ENCODE peak calls at places on chromosomes 12 and 14, in nine cellular contexts. N is neural progenitor cell, B is GM23248, X is GM23338, C is OCI-LY7, Y is hepatocyte, V is HCT116, I is PC-3, R is SK-N-SH. W is an unnamed sample. For H3K4me1, the result is how much of the 10 kb centered on the place peaks cover.

GRCh38 chr12:91506461-91506860 is 323.8 kb upstream of the DCN start:
- DNase-seq in N (no peak), B (no peak), X (no peak), C (no peak), Y (no peak), V (no peak), I (no peak), R (no peak), W (no peak)

GRCh38 chr14:23174266-23174665 is 9.2 kb downstream of the SLC7A8 start:
- DNase-seq in N (no peak), B (peak), X (no peak), C (no peak), Y (peak), V (no peak), I (no peak), R (no peak), W (no peak)

GRCh38 chr12:108735855-108736254 is 4.5 kb upstream of the CORO1C start:
- DNase-seq in N (no peak), B (no peak), X (no peak), C (no peak), Y (no peak), V (no peak), I (no peak), R (no peak), W (no peak)

GRCh38 chr12:13941258-13942249 is 39.8 kb downstream of the GRIN2B start:
- DNase-seq in N (peak), B (peak), X (peak), C (peak), Y (peak), V (peak), I (peak), R (peak), W (peak)

GRCh38 chr14:101838476-101838875 is 77.0 kb downstream of the PPP2R5C start:
- DNase-seq in N (no peak), B (no peak), X (no peak), C (no peak), Y (no peak), V (no peak), I (no peak), R (no peak), W (no peak)

GRCh38 chr12:5222011-5222461 is 178.4 kb downstream of the KCNA5 start:
- DNase-seq in N (peak), B (no peak), X (peak), C (no peak), Y (no peak), V (no peak), I (no peak), R (no peak), W (no peak)

GRCh38 chr14:22920697-22921096 is 1.7 kb upstream of the RBM23 start:
- DNase-seq in N (no peak), B (no peak), X (no peak), C (no peak), Y (no peak), V (no peak), I (no peak), R (no peak), W (no peak)

GRCh38 chr14:57378661-57379060 is 11.7 kb upstream of the NAA30 start:
- DNase-seq in N (no peak), B (peak), X (no peak), C (no peak), Y (no peak), V (no peak), I (peak), R (no peak), W (no peak)

GRCh38 chr12:108425238-108425795 is 86.2 kb upstream of the CMKLR1 start:
- DNase-seq in N (peak), B (peak), X (peak), C (no peak), Y (no peak), V (no peak), I (no peak), R (no peak), W (no peak)

GRCh38 chr12:31363416-31363809 is 37.5 kb upstream of the SINHCAF start:
- DNase-seq in N (peak), B (no peak), X (no peak), C (peak), Y (peak), V (no peak), I (no peak), R (no peak), W (peak)

GRCh38 chr12:120110550-120111501 is 5.7 kb downstream of the RAB35 start:
- DNase-seq in N (peak), B (no peak), X (peak), C (peak), Y (no peak), V (no peak), I (no peak), R (no peak), W (no peak)

GRCh38 chr14:74720526-74720925 is 7.6 kb downstream of the FCF1 start:
- DNase-seq in N (no peak), B (peak), X (no peak), C (no peak), Y (no peak), V (no peak), I (no peak), R (no peak), W (no peak)

GRCh38 chr12:6782903-6783571 is 6.3 kb upstream of the CD4 start:
- DNase-seq in N (no peak), B (no peak), X (no peak), C (peak), Y (no peak), V (no peak), I (no peak), R (no peak), W (no peak)

GRCh38 chr12:119693006-119693405 is 25.1 kb downstream of the PRKAB1 start:
- DNase-seq in N (no peak), B (peak), X (no peak), C (no peak), Y (peak), V (no peak), I (peak), R (peak), W (no peak)

GRCh38 chr12:47714823-47715386 is 9.1 kb upstream of the RPAP3 start:
- DNase-seq in N (no peak), B (no peak), X (no peak), C (no peak), Y (no peak), V (no peak), I (no peak), R (no peak), W (no peak)

GRCh38 chr12:98295681-98296080 is 219.7 kb upstream of the TMPO start:
- DNase-seq in N (no peak), B (peak), X (no peak), C (no peak), Y (no peak), V (no peak), I (no peak), R (no peak), W (no peak)

GRCh38 chr12:98591209-98591608 is 2.3 kb upstream of the SLC25A3 start:
- DNase-seq in N (no peak), B (peak), X (no peak), C (peak), Y (no peak), V (no peak), I (no peak), R (no peak), W (no peak)

GRCh38 chr12:96399081-96399918 is 939 bp downstream of the CDK17 start:
- DNase-seq in N (peak), B (peak), X (peak), C (peak), Y (peak), V (no peak), I (peak), R (peak), W (peak)

GRCh38 chr12:58966939-58967338 is 46.6 kb upstream of the LRIG3 start:
- DNase-seq in N (no peak), B (peak), X (no peak), C (no peak), Y (no peak), V (no peak), I (no peak), R (no peak), W (no peak)

GRCh38 chr12:6772331-6772695 is at the start of gene LAG3:
- DNase-seq in N (no peak), B (no peak), X (no peak), C (no peak), Y (no peak), V (no peak), I (no peak), R (no peak), W (no peak)

GRCh38 chr12:89051065-89051677 is 301.1 kb downstream of the DUSP6 start:
- DNase-seq in N (peak), B (peak), X (peak), C (peak), Y (peak), V (peak), I (peak), R (peak), W (peak)

GRCh38 chr12:53927220-53928029 is 11.2 kb upstream of the HOXC13 start:
- DNase-seq in N (no peak), B (no peak), X (peak), C (no peak), Y (no peak), V (no peak), I (no peak), R (no peak), W (no peak)

GRCh38 chr14:36948157-36948859 is 224.1 kb downstream of the SLC25A21 start:
- DNase-seq in N (no peak), B (no peak), X (no peak), C (no peak), Y (no peak), V (no peak), I (no peak), R (no peak), W (no peak)

GRCh38 chr14:36835145-36835544 is 173.5 kb downstream of the PAX9 start:
- DNase-seq in N (peak), B (no peak), X (no peak), C (no peak), Y (no peak), V (no peak), I (no peak), R (no peak), W (no peak)

GRCh38 chr14:22448905-22449611 is 140.0 kb downstream of the DAD1 start:
- DNase-seq in N (no peak), B (peak), X (no peak), C (peak), Y (no peak), V (no peak), I (peak), R (no peak), W (no peak)

GRCh38 chr12:42129595-42130204 is 15.0 kb downstream of the GXYLT1 start:
- DNase-seq in N (peak), B (peak), X (peak), C (peak), Y (peak), V (peak), I (peak), R (peak), W (peak)

GRCh38 chr14:103563089-103563620 is 395 bp downstream of the COA8 start:
- DNase-seq in N (no peak), B (no peak), X (peak), C (no peak), Y (no peak), V (peak), I (peak), R (no peak), W (peak)

GRCh38 chr14:99564256-99564902 is 39.6 kb downstream of the CCDC85C start:
- DNase-seq in N (no peak), B (peak), X (no peak), C (no peak), Y (peak), V (no peak), I (peak), R (peak), W (no peak)

DNA sequence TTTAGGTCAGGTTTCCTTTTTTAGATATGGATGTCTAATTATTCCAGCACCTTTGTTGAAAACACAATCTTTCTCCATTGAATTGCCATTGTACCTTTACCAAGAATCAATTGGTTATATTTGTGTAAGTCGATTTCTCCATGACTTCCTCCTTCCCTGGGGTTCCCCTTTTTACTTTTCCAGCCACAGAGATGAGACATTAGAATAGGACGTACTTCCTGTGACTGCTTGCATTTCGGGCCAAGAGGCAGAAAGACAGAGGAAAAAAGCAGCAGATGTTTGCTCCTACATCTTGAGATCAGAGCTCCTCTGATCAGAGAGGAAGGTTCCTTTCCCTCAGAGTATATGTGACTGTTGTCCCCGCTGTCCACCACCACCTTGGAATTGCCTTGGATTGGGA is 453.7 kb upstream of the RGS6 start:
- DNase-seq in N (no peak), B (no peak), X (no peak), C (peak), Y (no peak), V (no peak), I (no peak), R (no peak), W (no peak)
- H2AFZ ChIP-seq in N (no peak), B (no peak), X (no peak), C (no peak), Y (no peak), V (no peak), I (no peak), R (no peak), W (no peak)

DNA sequence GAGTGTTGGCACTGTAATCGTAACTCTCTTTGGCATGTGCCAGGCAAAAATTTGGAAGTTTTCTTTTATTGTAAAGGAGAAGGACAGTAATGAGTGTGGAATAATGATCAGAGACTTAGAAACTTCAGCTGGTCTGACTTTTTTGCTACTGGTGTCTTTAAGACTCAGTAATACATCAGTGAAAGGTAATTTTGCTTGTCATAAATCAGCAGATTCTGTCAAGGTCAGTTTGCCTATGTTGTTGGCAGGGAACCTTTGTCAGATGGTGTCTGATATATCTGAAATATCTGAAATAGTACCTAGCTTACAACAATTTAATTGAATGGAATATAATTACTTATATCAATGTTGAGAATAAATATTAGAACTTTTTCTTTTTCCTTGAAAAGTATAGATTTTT is 516.9 kb downstream of the LRFN5 start:
- DNase-seq in N (no peak), B (no peak), X (no peak), C (no peak), Y (no peak), V (no peak), I (no peak), R (no peak), W (no peak)
- TF ChIP-seq EZH2phosphoT487 in N (no peak), B (no peak), X (no peak), C (no peak), Y (no peak), V (no peak), I (no peak), R (no peak), W (no peak)

GRCh38 chr14:38139926-38140325 is 67.8 kb upstream of the SSTR1 start:
- DNase-seq in N (no peak), B (no peak), X (no peak), C (no peak), Y (no peak), V (no peak), I (no peak), R (no peak), W (no peak)
- H3K4me1 ChIP-seq in N (under half), B (half or more), X (under half), C (under half), Y (under half), V (under half), I (under half), R (under half), W (under half)

DNA sequence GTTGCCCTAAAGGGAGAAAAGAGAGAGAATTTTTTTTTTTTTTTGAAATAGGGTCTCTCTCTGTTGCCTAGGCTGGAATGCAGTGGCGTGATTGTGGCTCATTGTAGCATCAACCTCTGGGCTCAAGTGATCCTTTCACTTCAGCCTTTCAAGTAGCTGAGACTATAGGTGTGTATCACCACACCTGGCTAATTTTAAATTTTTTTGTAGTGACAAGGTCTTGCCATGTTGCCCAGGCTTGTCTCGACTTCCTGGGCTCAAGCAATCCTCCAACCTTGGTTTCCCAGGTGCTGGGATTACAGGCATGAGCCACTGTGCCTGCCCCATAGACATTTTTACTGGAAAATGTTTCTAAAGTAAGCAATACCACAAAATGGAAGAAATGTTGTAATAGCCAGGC is 36.8 kb downstream of the YARS2 start:
- DNase-seq in N (no peak), B (no peak), X (no peak), C (no peak), Y (no peak), V (no peak), I (no peak), R (no peak), W (no peak)
- H2AFZ ChIP-seq in N (no peak), B (no peak), X (no peak), C (no peak), Y (no peak), V (no peak), I (no peak), R (no peak), W (no peak)

DNA sequence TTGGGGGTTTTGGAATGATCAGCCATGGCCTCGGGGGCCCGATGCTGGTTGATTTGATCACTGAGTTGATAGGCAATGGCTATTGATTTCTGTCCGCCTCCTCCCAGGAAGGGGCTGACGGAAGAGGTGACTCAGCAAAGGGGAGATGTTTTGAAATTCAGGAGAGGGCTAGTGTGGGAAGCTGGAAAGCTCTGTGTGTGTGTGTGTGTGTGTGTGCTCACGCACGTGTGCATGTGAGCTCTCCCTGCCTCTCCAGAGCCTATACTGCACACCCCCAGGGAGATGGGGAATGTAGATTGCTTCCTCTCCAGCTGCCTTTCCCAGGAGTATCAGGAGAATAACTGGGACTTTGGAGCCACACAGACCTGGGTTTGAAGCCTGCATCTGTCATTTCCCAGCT is 184.9 kb upstream of the MYL2 start:
- DNase-seq in N (no peak), B (no peak), X (no peak), C (no peak), Y (no peak), V (no peak), I (no peak), R (no peak), W (no peak)
- TF ChIP-seq EZH2phosphoT487 in N (no peak), B (no peak), X (no peak), C (no peak), Y (no peak), V (no peak), I (no peak), R (no peak), W (no peak)

DNA sequence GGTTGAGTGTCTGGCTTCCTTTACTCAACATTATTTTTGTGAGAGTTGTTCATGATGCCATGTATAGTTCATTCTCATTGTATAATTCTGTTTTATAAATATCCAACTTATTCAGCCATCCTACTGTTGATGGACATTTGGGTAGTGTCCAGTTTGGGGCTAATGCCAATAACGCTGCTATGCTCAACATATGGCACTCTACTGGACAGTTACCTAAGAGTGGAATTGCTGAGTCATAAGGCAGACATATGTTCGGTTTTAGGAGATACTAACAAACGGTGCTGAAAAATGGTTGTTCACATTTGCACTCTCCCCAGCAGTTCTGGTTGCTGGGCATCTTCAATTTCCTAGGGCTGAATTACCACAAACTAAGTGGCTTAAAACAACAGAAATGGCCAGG is 28.7 kb upstream of the P2RX4 start:
- DNase-seq in N (no peak), B (peak), X (no peak), C (no peak), Y (no peak), V (no peak), I (no peak), R (no peak), W (no peak)
- H3K4me1 ChIP-seq in N (under half), B (under half), X (under half), C (under half), Y (under half), V (under half), I (under half), R (under half), W (under half)

DNA sequence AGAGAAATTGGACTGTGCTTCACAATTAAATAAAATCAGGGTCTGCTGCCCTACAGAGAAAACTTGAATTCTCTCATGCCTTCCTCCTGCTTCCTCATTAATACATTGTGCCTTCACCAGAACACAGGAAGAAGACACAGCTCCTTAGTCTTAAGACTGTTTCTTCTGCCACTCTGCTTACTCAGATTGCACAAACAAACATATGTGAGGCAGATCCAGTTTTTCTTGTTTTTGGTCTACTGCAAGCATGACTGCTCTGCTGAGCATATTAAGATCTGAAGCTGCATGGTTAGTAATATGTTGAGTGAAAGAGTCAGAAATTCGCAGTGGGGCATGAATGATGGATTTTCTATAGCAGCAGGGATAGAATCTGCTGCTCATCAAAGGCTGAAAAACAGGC is 321.1 kb upstream of the STXBP6 start:
- DNase-seq in N (no peak), B (no peak), X (no peak), C (no peak), Y (no peak), V (no peak), I (peak), R (no peak), W (no peak)
- H2AFZ ChIP-seq in N (no peak), B (no peak), X (no peak), C (no peak), Y (no peak), V (no peak), I (no peak), R (no peak), W (no peak)

DNA sequence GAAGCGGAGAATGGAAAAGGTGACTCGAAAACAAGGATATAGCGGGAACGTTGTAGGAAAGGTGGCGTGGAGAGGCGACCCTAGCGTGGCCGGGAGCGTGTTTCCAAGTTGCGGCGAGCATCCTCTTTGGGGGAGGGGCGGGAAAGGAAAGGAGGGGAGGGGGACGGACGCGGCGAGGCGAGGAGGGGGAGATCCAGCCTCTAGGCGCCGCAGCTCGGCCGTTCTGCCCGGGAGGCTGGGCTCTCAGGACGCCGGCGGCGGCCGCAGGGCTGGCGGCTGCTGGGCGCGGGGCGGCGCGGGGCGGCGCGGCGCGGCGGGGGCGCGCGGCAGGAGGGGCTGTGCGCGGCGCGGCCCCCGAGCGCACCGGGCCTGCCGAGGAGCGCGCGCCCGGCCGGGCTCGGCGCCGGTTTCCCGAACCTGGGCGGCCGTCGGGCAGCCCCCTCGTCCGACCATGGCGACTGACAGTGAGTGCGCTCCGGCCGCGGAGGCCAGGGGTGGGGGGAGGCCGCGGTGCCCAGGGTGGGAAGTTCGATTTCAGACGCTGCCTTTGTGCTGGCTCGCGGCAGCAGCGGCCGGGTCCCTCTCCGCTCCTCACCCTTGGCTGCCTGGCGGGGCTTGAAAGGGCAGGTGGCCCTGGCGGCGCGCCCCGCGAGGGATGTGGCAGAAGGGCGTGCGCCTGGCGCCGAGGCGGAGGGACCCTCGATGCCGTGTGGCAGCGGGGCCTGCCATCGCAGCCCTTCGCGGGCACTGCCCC is 50.3 kb downstream of the SNAPC1 start:
- DNase-seq in N (peak), B (peak), X (peak), C (no peak), Y (peak), V (no peak), I (no peak), R (peak), W (no peak)
- TF ChIP-seq EZH2phosphoT487 in N (peak), B (no peak), X (no peak), C (no peak), Y (no peak), V (no peak), I (no peak), R (no peak), W (no peak)

W was measured in MM.1S.